ENCODE peak calls at places on chromosomes 5 and 9, in six cellular contexts. One of them, this sample, is unnamed.
A peak's percentile ranks its signal among the peaks of the same experiment; 100 is the strongest.

GRCh38 chr9:109604788-109605187 is 106.7 kb upstream of the PTPN3 start:
- DNase-seq in A549: no peak
- DNase-seq in HCT116: no peak
- DNase-seq in AG04450: no peak
- DNase-seq in upper lobe of right lung: no peak
- DNase-seq in HFFc6: no peak
- DNase-seq in this sample: no peak

GRCh38 chr5:88092358-88092757 is 176.3 kb downstream of the TMEM161B start:
- DNase-seq in HCT116: no peak
- DNase-seq in upper lobe of right lung: no peak
- DNase-seq in A549: no peak
- DNase-seq in HFFc6: no peak
- DNase-seq in AG04450: no peak
- DNase-seq in this sample: no peak

GRCh38 chr9:5626727-5627634 is 1.9 kb upstream of the RIC1 start:
- DNase-seq in HFFc6: peak; percentile 35
- DNase-seq in A549: peak; percentile 17
- DNase-seq in upper lobe of right lung: no peak
- DNase-seq in HCT116: no peak
- DNase-seq in AG04450: no peak
- DNase-seq in this sample: no peak

GRCh38 chr5:134071850-134072207 is 42.7 kb upstream of the TCF7 start:
- DNase-seq in HFFc6: no peak
- DNase-seq in upper lobe of right lung: no peak
- DNase-seq in HCT116: no peak
- DNase-seq in AG04450: no peak
- DNase-seq in A549: no peak
- DNase-seq in this sample: no peak

GRCh38 chr5:141871870-141872269 is 6.3 kb downstream of the PCDH1 start:
- DNase-seq in HCT116: no peak
- DNase-seq in AG04450: no peak
- DNase-seq in A549: no peak
- DNase-seq in HFFc6: no peak
- DNase-seq in upper lobe of right lung: no peak
- DNase-seq in this sample: no peak

GRCh38 chr9:115250646-115251045 is 132.7 kb upstream of the TNC start:
- DNase-seq in HCT116: no peak
- DNase-seq in A549: no peak
- DNase-seq in HFFc6: peak; percentile 95
- DNase-seq in upper lobe of right lung: no peak
- DNase-seq in AG04450: peak; percentile 96
- DNase-seq in this sample: no peak

GRCh38 chr9:125430611-125431305 is 169.1 kb downstream of the GAPVD1 start:
- DNase-seq in HCT116: no peak
- DNase-seq in HFFc6: no peak
- DNase-seq in A549: no peak
- DNase-seq in AG04450: no peak
- DNase-seq in upper lobe of right lung: peak; percentile 48
- DNase-seq in this sample: no peak

GRCh38 chr9:71716138-71716909 is 52.0 kb downstream of the CEMIP2 start:
- DNase-seq in upper lobe of right lung: no peak
- DNase-seq in AG04450: no peak
- DNase-seq in HCT116: no peak
- DNase-seq in A549: no peak
- DNase-seq in HFFc6: no peak
- DNase-seq in this sample: no peak

GRCh38 chr9:5352637-5353248 is 13.1 kb upstream of the RLN1 start:
- DNase-seq in A549: no peak
- DNase-seq in HCT116: no peak
- DNase-seq in upper lobe of right lung: no peak
- DNase-seq in AG04450: no peak
- DNase-seq in HFFc6: no peak
- DNase-seq in this sample: no peak

GRCh38 chr5:147397616-147398015 is 112.3 kb downstream of the DPYSL3 start:
- DNase-seq in AG04450: no peak
- DNase-seq in upper lobe of right lung: no peak
- DNase-seq in HFFc6: no peak
- DNase-seq in A549: peak; percentile 23
- DNase-seq in HCT116: no peak
- DNase-seq in this sample: no peak

GRCh38 chr9:14652729-14653377 is 40.4 kb downstream of the ZDHHC21 start:
- DNase-seq in upper lobe of right lung: no peak
- DNase-seq in A549: peak; percentile 31
- DNase-seq in HFFc6: peak; percentile 25
- DNase-seq in AG04450: no peak
- DNase-seq in HCT116: no peak
- DNase-seq in this sample: no peak

GRCh38 chr9:116421006-116421538 is 266.0 kb upstream of the TRIM32 start:
- DNase-seq in A549: no peak
- DNase-seq in HFFc6: peak; percentile 38
- DNase-seq in HCT116: no peak
- DNase-seq in upper lobe of right lung: no peak
- DNase-seq in AG04450: no peak
- DNase-seq in this sample: no peak

GRCh38 chr5:62093981-62094380 is 212.0 kb upstream of the KIF2A start:
- DNase-seq in upper lobe of right lung: no peak
- DNase-seq in HCT116: no peak
- DNase-seq in A549: peak; percentile 31
- DNase-seq in HFFc6: peak; percentile 4
- DNase-seq in AG04450: no peak
- DNase-seq in this sample: no peak

GRCh38 chr5:157076558-157076957 is 17.6 kb upstream of the HAVCR1 start:
- DNase-seq in A549: peak; percentile 30
- DNase-seq in HFFc6: peak; percentile 28
- DNase-seq in upper lobe of right lung: no peak
- DNase-seq in AG04450: no peak
- DNase-seq in HCT116: no peak
- DNase-seq in this sample: no peak

GRCh38 chr5:111427762-111428161 is 84.6 kb downstream of the STARD4 start:
- DNase-seq in AG04450: no peak
- DNase-seq in HFFc6: no peak
- DNase-seq in HCT116: no peak
- DNase-seq in upper lobe of right lung: no peak
- DNase-seq in A549: peak; percentile 6
- DNase-seq in this sample: no peak

GRCh38 chr5:17365756-17366155 is 132.3 kb upstream of the TAF11L2 start:
- DNase-seq in AG04450: peak; percentile 78
- DNase-seq in upper lobe of right lung: no peak
- DNase-seq in HFFc6: peak; percentile 59
- DNase-seq in A549: peak; percentile 86
- DNase-seq in HCT116: no peak
- DNase-seq in this sample: no peak

GRCh38 chr5:141208478-141208877 is at the start of gene PCDHB12:
- DNase-seq in HFFc6: peak; percentile 24
- DNase-seq in A549: peak; percentile 9
- DNase-seq in upper lobe of right lung: no peak
- DNase-seq in AG04450: no peak
- DNase-seq in HCT116: no peak
- DNase-seq in this sample: no peak

GRCh38 chr5:142486581-142486980 is 161.8 kb upstream of the SPRY4 start:
- DNase-seq in upper lobe of right lung: no peak
- DNase-seq in HCT116: no peak
- DNase-seq in A549: peak; percentile 16
- DNase-seq in HFFc6: peak; percentile 20
- DNase-seq in AG04450: peak; percentile 48
- DNase-seq in this sample: no peak

GRCh38 chr5:136457390-136458094 is 92.2 kb upstream of the TRPC7 start:
- DNase-seq in HFFc6: no peak
- DNase-seq in AG04450: no peak
- DNase-seq in HCT116: no peak
- DNase-seq in A549: no peak
- DNase-seq in upper lobe of right lung: no peak
- DNase-seq in this sample: no peak

GRCh38 chr5:14109041-14109747 is 33.9 kb upstream of the TRIO start:
- DNase-seq in HCT116: no peak
- DNase-seq in A549: peak; percentile 33
- DNase-seq in upper lobe of right lung: no peak
- DNase-seq in AG04450: no peak
- DNase-seq in HFFc6: peak; percentile 70
- DNase-seq in this sample: no peak

GRCh38 chr5:53482717-53483638 is 2.5 kb downstream of the FST start:
- DNase-seq in AG04450: no peak
- DNase-seq in upper lobe of right lung: peak; percentile 74
- DNase-seq in HFFc6: no peak
- DNase-seq in HCT116: no peak
- DNase-seq in A549: peak; percentile 27
- DNase-seq in this sample: no peak

GRCh38 chr5:133853972-133854371 is 114.5 kb downstream of the C5orf15 start:
- DNase-seq in A549: no peak
- DNase-seq in HFFc6: no peak
- DNase-seq in upper lobe of right lung: no peak
- DNase-seq in AG04450: no peak
- DNase-seq in HCT116: no peak
- DNase-seq in this sample: no peak

GRCh38 chr9:82584349-82584846 is 478.5 kb downstream of the RASEF start:
- DNase-seq in AG04450: no peak
- DNase-seq in upper lobe of right lung: no peak
- DNase-seq in HFFc6: no peak
- DNase-seq in HCT116: no peak
- DNase-seq in A549: no peak
- DNase-seq in this sample: no peak

GRCh38 chr5:88555658-88556057 is 287.0 kb upstream of the TMEM161B start:
- DNase-seq in HFFc6: no peak
- DNase-seq in AG04450: no peak
- DNase-seq in upper lobe of right lung: no peak
- DNase-seq in A549: no peak
- DNase-seq in HCT116: no peak
- DNase-seq in this sample: no peak

GRCh38 chr9:130664191-130665028 is at the start of gene PRDM12:
- DNase-seq in HCT116: no peak
- DNase-seq in HFFc6: no peak
- DNase-seq in A549: peak; percentile 47
- DNase-seq in upper lobe of right lung: no peak
- DNase-seq in AG04450: no peak
- DNase-seq in this sample: no peak

GRCh38 chr9:21656776-21657637 is 145.4 kb upstream of the MTAP start:
- DNase-seq in AG04450: peak; percentile 45
- DNase-seq in HCT116: no peak
- DNase-seq in upper lobe of right lung: no peak
- DNase-seq in HFFc6: no peak
- DNase-seq in A549: no peak
- DNase-seq in this sample: no peak

GRCh38 chr5:134131578-134132350 is 17.3 kb downstream of the TCF7 start:
- DNase-seq in HCT116: no peak
- DNase-seq in upper lobe of right lung: peak; percentile 52
- DNase-seq in AG04450: no peak
- DNase-seq in HFFc6: no peak
- DNase-seq in A549: no peak
- DNase-seq in this sample: no peak

GRCh38 chr9:79621916-79622575 is 50.3 kb downstream of the TLE4 start:
- DNase-seq in HFFc6: no peak
- DNase-seq in A549: no peak
- DNase-seq in AG04450: no peak
- DNase-seq in HCT116: no peak
- DNase-seq in upper lobe of right lung: no peak
- DNase-seq in this sample: no peak

GRCh38 chr5:111927191-111927590 is 170.2 kb upstream of the NREP start:
- DNase-seq in A549: no peak
- DNase-seq in upper lobe of right lung: no peak
- DNase-seq in AG04450: no peak
- DNase-seq in HCT116: no peak
- DNase-seq in HFFc6: no peak
- DNase-seq in this sample: no peak

GRCh38 chr5:14869286-14870164 is 2.1 kb downstream of the ANKH start:
- DNase-seq in HCT116: no peak
- DNase-seq in upper lobe of right lung: no peak
- DNase-seq in A549: no peak
- DNase-seq in HFFc6: no peak
- DNase-seq in AG04450: no peak
- DNase-seq in this sample: no peak

GRCh38 chr5:72096602-72097205 is 10.6 kb upstream of the MAP1B start:
- DNase-seq in A549: no peak
- DNase-seq in HCT116: no peak
- DNase-seq in upper lobe of right lung: no peak
- DNase-seq in AG04450: no peak
- DNase-seq in HFFc6: no peak
- DNase-seq in this sample: no peak

GRCh38 chr5:314676-315487 is 6.6 kb upstream of the AHRR start:
- DNase-seq in HCT116: no peak
- DNase-seq in AG04450: no peak
- DNase-seq in upper lobe of right lung: no peak
- DNase-seq in HFFc6: no peak
- DNase-seq in A549: no peak
- DNase-seq in this sample: no peak

GRCh38 chr5:142697356-142697807 is 11.5 kb upstream of the FGF1 start:
- DNase-seq in HCT116: no peak
- DNase-seq in AG04450: no peak
- DNase-seq in A549: no peak
- DNase-seq in upper lobe of right lung: no peak
- DNase-seq in HFFc6: peak; percentile 38
- DNase-seq in this sample: no peak

GRCh38 chr9:88593537-88594185 is 58.7 kb downstream of the NXNL2 start:
- DNase-seq in upper lobe of right lung: no peak
- DNase-seq in A549: peak; percentile 57
- DNase-seq in HFFc6: peak; percentile 42
- DNase-seq in AG04450: no peak
- DNase-seq in HCT116: peak; percentile 34
- DNase-seq in this sample: no peak
- TF ChIP-seq CTCF in upper lobe of right lung: peak; percentile 68
- TF ChIP-seq CTCF in A549: peak; percentile 78
- TF ChIP-seq CTCF in HFFc6: peak; percentile 92
- TF ChIP-seq CTCF in AG04450: peak; percentile 79
- TF ChIP-seq CTCF in HCT116: peak; percentile 67
- TF ChIP-seq CTCF in this sample: peak; percentile 16

GRCh38 chr5:90866333-90866732 is 307.7 kb downstream of the ADGRV1 start:
- DNase-seq in HCT116: peak; percentile 27
- DNase-seq in HFFc6: peak; percentile 23
- DNase-seq in AG04450: no peak
- DNase-seq in upper lobe of right lung: no peak
- DNase-seq in A549: peak; percentile 32
- DNase-seq in this sample: no peak
- TF ChIP-seq CTCF in HCT116: peak; percentile 29
- TF ChIP-seq CTCF in HFFc6: peak; percentile 73
- TF ChIP-seq CTCF in AG04450: peak; percentile 45
- TF ChIP-seq CTCF in upper lobe of right lung: peak; percentile 56
- TF ChIP-seq CTCF in A549: peak; percentile 77
- TF ChIP-seq CTCF in this sample: peak; percentile 45

DNA sequence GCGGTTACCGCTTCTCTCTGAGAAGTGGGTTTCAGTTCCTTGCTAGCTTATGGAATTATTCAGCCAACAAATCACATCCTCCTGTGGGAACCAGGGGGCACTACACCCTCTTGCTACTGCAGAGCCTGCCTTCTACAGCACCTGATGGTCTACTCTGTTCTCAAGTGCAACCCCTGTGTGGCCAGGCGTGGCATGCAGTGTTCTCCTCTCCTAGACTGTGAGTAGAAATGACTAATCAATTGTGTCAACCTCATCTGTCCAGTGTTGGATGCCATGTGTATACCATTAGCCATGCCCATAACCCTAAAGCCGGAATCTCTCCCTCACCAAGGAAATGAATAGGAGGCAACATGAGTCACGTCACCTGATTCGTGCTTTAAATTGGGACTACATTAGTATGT is 117.2 kb upstream of the LIFR start:
- DNase-seq in HFFc6: no peak
- DNase-seq in A549: peak; percentile 50
- DNase-seq in upper lobe of right lung: no peak
- DNase-seq in HCT116: peak; percentile 6
- DNase-seq in AG04450: no peak
- DNase-seq in this sample: no peak
- TF ChIP-seq CTCF in HFFc6: peak; percentile 25
- TF ChIP-seq CTCF in A549: no peak
- TF ChIP-seq CTCF in upper lobe of right lung: no peak
- TF ChIP-seq CTCF in HCT116: peak; percentile 35
- TF ChIP-seq CTCF in AG04450: no peak
- TF ChIP-seq CTCF in this sample: no peak

GRCh38 chr9:124062172-124062571 is 50.6 kb downstream of the LHX2 start:
- DNase-seq in HCT116: no peak
- DNase-seq in upper lobe of right lung: no peak
- DNase-seq in HFFc6: no peak
- DNase-seq in A549: peak; percentile 44
- DNase-seq in AG04450: no peak
- DNase-seq in this sample: no peak
- TF ChIP-seq CTCF in HCT116: peak; percentile 59
- TF ChIP-seq CTCF in upper lobe of right lung: no peak
- TF ChIP-seq CTCF in HFFc6: peak; percentile 36
- TF ChIP-seq CTCF in A549: peak; percentile 16
- TF ChIP-seq CTCF in AG04450: peak; percentile 20
- TF ChIP-seq CTCF in this sample: no peak